ENCODE peak calls at places on chromosomes 6 and 20, in six cellular contexts. Z is mucosa of descending colon; W is upper lobe of left lung; P is naive thymus-derived CD4-positive, alpha-beta T cell; G is upper lobe of right lung; C is CD8-positive, alpha-beta T cell. R is an unnamed sample.

GRCh38 chr6:111845441-111845871 is 27.8 kb downstream of the FYN start:
- ATAC-seq in G (no peak), C (no peak), Z (peak; percentile 3), P (peak; percentile 1), W (peak; percentile 23), R (no peak)

GRCh38 chr6:116629467-116630063 is 13.3 kb downstream of the RSPH4A start:
- ATAC-seq in C (no peak), P (no peak), G (peak; percentile 57), W (no peak), Z (no peak), R (no peak)

GRCh38 chr6:28531479-28532128 is 5.9 kb downstream of the GPX5 start:
- ATAC-seq in G (no peak), W (no peak), Z (no peak), C (no peak), P (no peak), R (no peak)

GRCh38 chr20:31474097-31474436 is 860 bp downstream of the DEFB124 start:
- ATAC-seq in C (no peak), G (peak; percentile 29), Z (no peak), P (no peak), W (no peak), R (no peak)

GRCh38 chr20:15378151-15378550 is 1040.7 kb upstream of the FLRT3 start:
- ATAC-seq in C (no peak), W (no peak), G (no peak), Z (no peak), P (no peak), R (no peak)

GRCh38 chr6:21436625-21437024 is 156.9 kb upstream of the SOX4 start:
- ATAC-seq in Z (no peak), P (no peak), G (peak; percentile 65), W (peak; percentile 26), C (no peak), R (no peak)

GRCh38 chr6:100695445-100695844 is 185.7 kb downstream of the ASCC3 start:
- ATAC-seq in G (no peak), C (no peak), W (no peak), Z (no peak), P (no peak), R (no peak)

GRCh38 chr20:31523361-31524283 is 9.4 kb downstream of the HM13 start:
- ATAC-seq in P (peak; percentile 87), G (peak; percentile 96), Z (peak; percentile 64), C (no peak), W (peak; percentile 78), R (peak; percentile 66)

GRCh38 chr6:121959501-121959900 is 440.0 kb upstream of the HSF2 start:
- ATAC-seq in W (no peak), Z (no peak), P (peak; percentile 60), G (no peak), C (no peak), R (no peak)

GRCh38 chr6:15023448-15023847 is 222.4 kb upstream of the JARID2 start:
- ATAC-seq in G (no peak), P (peak; percentile 78), Z (no peak), W (no peak), C (peak; percentile 79), R (no peak)

GRCh38 chr6:8170754-8171153 is 68.4 kb upstream of the EEF1E1 start:
- ATAC-seq in Z (no peak), C (no peak), P (no peak), G (no peak), W (no peak), R (no peak)

GRCh38 chr6:30841644-30842504 is 42.4 kb upstream of the DDR1 start:
- ATAC-seq in C (no peak), G (no peak), P (peak; percentile 49), Z (no peak), W (no peak), R (no peak)

GRCh38 chr20:63534427-63534830 is 2.7 kb downstream of the PTK6 start:
- ATAC-seq in G (no peak), Z (no peak), C (no peak), W (no peak), P (no peak), R (no peak)

GRCh38 chr6:40819182-40819834 is 219.7 kb downstream of the UNC5CL start:
- ATAC-seq in G (peak; percentile 83), C (no peak), W (peak; percentile 16), Z (no peak), P (no peak), R (no peak)

GRCh38 chr6:56510984-56511531 is 131.6 kb downstream of the DST start:
- ATAC-seq in Z (peak; percentile 93), W (no peak), C (no peak), G (peak; percentile 30), P (no peak), R (no peak)

GRCh38 chr6:12537389-12537788 is 179.2 kb upstream of the PHACTR1 start:
- ATAC-seq in P (no peak), C (no peak), W (no peak), Z (no peak), G (no peak), R (no peak)

GRCh38 chr6:81789303-81789702 is 36.8 kb upstream of the TENT5A start:
- ATAC-seq in W (no peak), P (no peak), C (no peak), G (no peak), Z (peak; percentile 64), R (no peak)

GRCh38 chr20:45444050-45444449 is 25.5 kb upstream of the WFDC2 start:
- ATAC-seq in C (peak; percentile 58), G (no peak), Z (no peak), W (no peak), P (peak; percentile 82), R (no peak)

GRCh38 chr6:34333858-34334257 is 58.6 kb downstream of the NUDT3 start:
- ATAC-seq in G (no peak), P (no peak), W (no peak), Z (no peak), C (no peak), R (no peak)

GRCh38 chr6:112235956-112236355 is 18.4 kb downstream of the LAMA4 start:
- ATAC-seq in W (no peak), P (peak; percentile 79), Z (no peak), G (peak; percentile 63), C (peak; percentile 20), R (no peak)

GRCh38 chr6:85096976-85097375 is 332.6 kb upstream of the TBX18 start:
- ATAC-seq in C (no peak), G (no peak), P (no peak), Z (no peak), W (no peak), R (no peak)

GRCh38 chr20:22374066-22374465 is 210.3 kb downstream of the FOXA2 start:
- ATAC-seq in C (no peak), P (no peak), W (no peak), G (no peak), Z (peak; percentile 54), R (no peak)

GRCh38 chr6:72416744-72417143 is 205.1 kb upstream of the KCNQ5 start:
- ATAC-seq in C (no peak), P (no peak), G (no peak), Z (no peak), W (no peak), R (no peak)

GRCh38 chr6:133761706-133762105 is 127.2 kb upstream of the TCF21 start:
- ATAC-seq in P (no peak), G (no peak), W (no peak), C (no peak), Z (no peak), R (peak; percentile 26)

GRCh38 chr6:159023893-159024292 is 20.9 kb downstream of the TAGAP start:
- ATAC-seq in P (peak; percentile 29), C (peak; percentile 23), W (no peak), Z (no peak), G (no peak), R (no peak)

GRCh38 chr6:116386581-116387299 is 16.0 kb downstream of the DSE start:
- ATAC-seq in G (peak; percentile 46), P (peak; percentile 65), W (no peak), C (peak; percentile 44), Z (peak; percentile 63), R (peak; percentile 22)

GRCh38 chr6:117761610-117762009 is 86.3 kb downstream of the NUS1 start:
- ATAC-seq in P (no peak), G (no peak), W (no peak), Z (no peak), C (no peak), R (no peak)

GRCh38 chr6:149031545-149032317 is 284.9 kb downstream of the UST start:
- ATAC-seq in Z (peak; percentile 48), P (no peak), G (peak; percentile 52), W (peak; percentile 35), C (peak; percentile 50), R (no peak)
- H3K4me3 ChIP-seq in Z (no peak overlapping the region), P (no peak overlapping the region), G (no peak overlapping the region), W (no peak overlapping the region), C (no peak overlapping the region), R (no peak overlapping the region)

GRCh38 chr20:41138217-41138526 is 829 bp downstream of the PLCG1 start:
- ATAC-seq in Z (no peak), G (no peak), W (no peak), P (no peak), C (no peak), R (no peak)
- H3K4me1 ChIP-seq in Z (peaks cover 9% of the 10 kb centered on the region), G (peaks cover 53% of the 10 kb centered on the region), W (peaks cover 55% of the 10 kb centered on the region), P (peaks cover 52% of the 10 kb centered on the region), C (peaks cover 70% of the 10 kb centered on the region), R (no peaks in the 10 kb centered on the region)

DNA sequence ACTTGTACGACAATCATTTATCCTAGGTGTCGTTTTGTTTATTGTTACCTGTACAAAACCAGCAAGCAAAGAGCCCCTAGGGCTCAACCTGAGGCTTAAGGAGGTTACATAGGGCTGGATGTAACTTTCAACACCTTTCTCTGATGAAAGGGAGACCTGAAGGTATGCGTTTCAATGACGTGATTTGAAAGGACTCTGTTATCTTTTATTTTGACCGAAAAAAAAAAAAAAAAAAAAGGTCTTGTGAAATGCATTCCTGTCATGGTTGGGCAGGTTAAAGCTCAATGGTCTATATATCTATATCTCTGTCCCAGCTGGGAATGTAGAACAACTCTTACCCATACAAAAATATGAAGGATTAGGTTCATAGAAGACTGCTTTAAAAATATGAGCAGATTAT is 78.7 kb upstream of the SASH1 start:
- ATAC-seq in C (no peak), W (no peak), Z (no peak), P (no peak), G (no peak), R (no peak)
- H3K4me3 ChIP-seq in C (no peak overlapping the region), W (no peak overlapping the region), Z (no peak overlapping the region), P (no peak overlapping the region), G (no peak overlapping the region), R (no peak overlapping the region)

GRCh38 chr6:39178804-39179203 is 50.5 kb downstream of the KCNK5 start:
- ATAC-seq in P (no peak), Z (no peak), W (no peak), G (no peak), C (no peak), R (no peak)

GRCh38 chr6:39181333-39181732 is 47.9 kb downstream of the KCNK5 start:
- ATAC-seq in Z (no peak), C (no peak), G (no peak), W (no peak), P (no peak), R (no peak)

GRCh38 chr6:39184906-39185580 is 44.2 kb downstream of the KCNK5 start:
- ATAC-seq in Z (peak; percentile 81), C (no peak), G (peak; percentile 84), P (no peak), W (peak; percentile 82), R (no peak)

GRCh38 chr6:39178235-39178634 is 51.0 kb downstream of the KCNK5 start:
- ATAC-seq in G (no peak), P (no peak), W (no peak), Z (no peak), C (no peak), R (no peak)

DNA sequence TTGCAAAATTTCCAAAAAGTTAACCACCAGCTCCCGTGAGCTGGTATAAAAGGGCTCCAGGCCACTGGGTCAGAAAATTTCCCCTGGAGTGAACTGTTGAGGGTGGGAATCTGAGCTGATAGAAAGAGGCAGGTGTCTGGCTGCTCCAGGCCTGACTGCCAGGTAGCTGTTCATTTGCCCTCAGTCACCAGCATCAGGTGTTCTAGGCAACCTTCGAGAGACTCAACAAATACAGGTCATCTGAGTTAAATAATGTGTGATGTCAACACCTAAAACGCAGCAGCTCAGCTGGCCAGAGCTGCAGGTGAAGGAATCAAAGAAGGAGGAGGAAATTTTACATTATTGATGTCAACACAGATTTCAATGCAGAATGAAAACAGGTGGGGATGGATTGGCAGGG is 46.7 kb downstream of the KCNK5 start:
- ATAC-seq in P (no peak), C (no peak), W (no peak), G (no peak), Z (no peak), R (no peak)
- H3K4me1 ChIP-seq in P (no peaks in the 10 kb centered on the region), C (no peaks in the 10 kb centered on the region), W (peaks cover 24% of the 10 kb centered on the region), G (no peaks in the 10 kb centered on the region), Z (peaks cover 26% of the 10 kb centered on the region), R (no peaks in the 10 kb centered on the region)

R was measured in gastroesophageal sphincter.